ENCODE peak calls at places on chromosomes 13 and 19, in five cellular contexts. One of them, this sample, is unnamed.

GRCh38 chr13:43058836-43059235 is 35.5 kb downstream of the DNAJC15 start:
- DNase-seq in ovary: no peak
- DNase-seq in IMR-90: no peak
- DNase-seq in Peyer's patch: no peak
- DNase-seq in HCT116: no peak
- DNase-seq in this sample: no peak

GRCh38 chr19:32061304-32061703 is 284.1 kb upstream of the ZNF507 start:
- DNase-seq in IMR-90: no peak
- DNase-seq in ovary: no peak
- DNase-seq in Peyer's patch: no peak
- DNase-seq in HCT116: no peak
- DNase-seq in this sample: no peak

GRCh38 chr13:106100261-106100919 is 435.1 kb downstream of the EFNB2 start:
- DNase-seq in HCT116: peak; percentile 46
- DNase-seq in Peyer's patch: peak; percentile 72
- DNase-seq in ovary: no peak
- DNase-seq in IMR-90: no peak
- DNase-seq in this sample: no peak

GRCh38 chr13:69999875-70000274 is 107.8 kb upstream of the ATXN8OS start:
- DNase-seq in ovary: no peak
- DNase-seq in HCT116: no peak
- DNase-seq in IMR-90: no peak
- DNase-seq in Peyer's patch: no peak
- DNase-seq in this sample: no peak

GRCh38 chr13:36345438-36346221 is 564 bp downstream of the SPART start:
- DNase-seq in ovary: peak; percentile 81
- DNase-seq in HCT116: no peak
- DNase-seq in IMR-90: peak; percentile 92
- DNase-seq in Peyer's patch: peak; percentile 52
- DNase-seq in this sample: no peak

GRCh38 chr19:51904331-51905165 is at the start of gene ZNF649:
- DNase-seq in ovary: peak; percentile 89
- DNase-seq in IMR-90: peak; percentile 84
- DNase-seq in HCT116: peak; percentile 82
- DNase-seq in Peyer's patch: peak; percentile 84
- DNase-seq in this sample: peak; percentile 67

GRCh38 chr19:10001899-10002298 is 8.4 kb downstream of the COL5A3 start:
- DNase-seq in Peyer's patch: peak; percentile 82
- DNase-seq in HCT116: no peak
- DNase-seq in ovary: peak; percentile 57
- DNase-seq in IMR-90: no peak
- DNase-seq in this sample: no peak

GRCh38 chr13:113758651-113759524 is at the start of gene TMEM255B:
- DNase-seq in IMR-90: peak; percentile 49
- DNase-seq in ovary: peak; percentile 94
- DNase-seq in Peyer's patch: peak; percentile 90
- DNase-seq in HCT116: peak; percentile 10
- DNase-seq in this sample: peak; percentile 63

GRCh38 chr19:35468637-35469036 is 20.6 kb downstream of the FFAR2 start:
- DNase-seq in ovary: peak; percentile 46
- DNase-seq in HCT116: peak; percentile 22
- DNase-seq in Peyer's patch: peak; percentile 75
- DNase-seq in IMR-90: no peak
- DNase-seq in this sample: no peak

GRCh38 chr13:93298741-93299140 is 72.1 kb downstream of the GPC6 start:
- DNase-seq in HCT116: no peak
- DNase-seq in Peyer's patch: no peak
- DNase-seq in ovary: no peak
- DNase-seq in IMR-90: peak; percentile 45
- DNase-seq in this sample: no peak

GRCh38 chr13:31014461-31014860 is 82.0 kb downstream of the TEX26 start:
- DNase-seq in IMR-90: no peak
- DNase-seq in ovary: no peak
- DNase-seq in HCT116: no peak
- DNase-seq in Peyer's patch: no peak
- DNase-seq in this sample: no peak

GRCh38 chr13:43786766-43787517 is at the start of gene ENOX1:
- DNase-seq in ovary: peak; percentile 88
- DNase-seq in Peyer's patch: peak; percentile 61
- DNase-seq in IMR-90: peak; percentile 74
- DNase-seq in HCT116: peak; percentile 34
- DNase-seq in this sample: no peak

GRCh38 chr13:26017196-26017921 is 34.5 kb downstream of the SHISA2 start:
- DNase-seq in ovary: no peak
- DNase-seq in Peyer's patch: no peak
- DNase-seq in HCT116: no peak
- DNase-seq in IMR-90: no peak
- DNase-seq in this sample: no peak

GRCh38 chr19:4007836-4008539 is 452 bp downstream of the PIAS4 start:
- DNase-seq in Peyer's patch: peak; percentile 57
- DNase-seq in IMR-90: no peak
- DNase-seq in HCT116: no peak
- DNase-seq in ovary: peak; percentile 63
- DNase-seq in this sample: no peak

GRCh38 chr13:41054212-41054877 is 7.0 kb upstream of the WBP4 start:
- DNase-seq in IMR-90: peak; percentile 64
- DNase-seq in ovary: no peak
- DNase-seq in Peyer's patch: no peak
- DNase-seq in HCT116: no peak
- DNase-seq in this sample: no peak

GRCh38 chr13:92842145-92842544 is 384.5 kb upstream of the GPC6 start:
- DNase-seq in HCT116: no peak
- DNase-seq in ovary: no peak
- DNase-seq in IMR-90: peak; percentile 88
- DNase-seq in Peyer's patch: no peak
- DNase-seq in this sample: no peak

GRCh38 chr19:47190167-47190727 is 40.8 kb downstream of the BBC3 start:
- DNase-seq in HCT116: peak; percentile 93
- DNase-seq in Peyer's patch: peak; percentile 53
- DNase-seq in IMR-90: peak; percentile 71
- DNase-seq in ovary: peak; percentile 74
- DNase-seq in this sample: peak; percentile 48

GRCh38 chr13:110275931-110276552 is 30.9 kb downstream of the COL4A1 start:
- DNase-seq in HCT116: no peak
- DNase-seq in Peyer's patch: no peak
- DNase-seq in IMR-90: no peak
- DNase-seq in ovary: peak; percentile 71
- DNase-seq in this sample: no peak

GRCh38 chr19:15108145-15108844 is 1.1 kb downstream of the SYDE1 start:
- DNase-seq in HCT116: no peak
- DNase-seq in Peyer's patch: no peak
- DNase-seq in ovary: no peak
- DNase-seq in IMR-90: no peak
- DNase-seq in this sample: no peak

GRCh38 chr13:98746968-98747367 is 5.5 kb downstream of the SLC15A1 start:
- DNase-seq in ovary: no peak
- DNase-seq in HCT116: no peak
- DNase-seq in IMR-90: no peak
- DNase-seq in Peyer's patch: peak; percentile 69
- DNase-seq in this sample: no peak

GRCh38 chr19:1159864-1160595 is 14.0 kb downstream of the SBNO2 start:
- DNase-seq in HCT116: no peak
- DNase-seq in IMR-90: no peak
- DNase-seq in ovary: no peak
- DNase-seq in Peyer's patch: no peak
- DNase-seq in this sample: no peak

GRCh38 chr19:29590278-29590677 is 15.8 kb upstream of the POP4 start:
- DNase-seq in IMR-90: no peak
- DNase-seq in Peyer's patch: no peak
- DNase-seq in ovary: no peak
- DNase-seq in HCT116: no peak
- DNase-seq in this sample: no peak

GRCh38 chr19:41958367-41959055 is 610 bp downstream of the RABAC1 start:
- DNase-seq in Peyer's patch: peak; percentile 96
- DNase-seq in ovary: peak; percentile 86
- DNase-seq in HCT116: peak; percentile 40
- DNase-seq in IMR-90: peak; percentile 62
- DNase-seq in this sample: peak; percentile 87

GRCh38 chr13:100694722-100695644 is 20.4 kb upstream of the TMTC4 start:
- DNase-seq in IMR-90: peak; percentile 38
- DNase-seq in Peyer's patch: no peak
- DNase-seq in ovary: peak; percentile 50
- DNase-seq in HCT116: peak; percentile 60
- DNase-seq in this sample: no peak

GRCh38 chr13:95360464-95361097 is 59.3 kb upstream of the ABCC4 start:
- DNase-seq in IMR-90: peak; percentile 49
- DNase-seq in ovary: no peak
- DNase-seq in HCT116: no peak
- DNase-seq in Peyer's patch: no peak
- DNase-seq in this sample: no peak

GRCh38 chr13:111114362-111115050 is 604 bp upstream of the ARHGEF7 start:
- DNase-seq in ovary: peak; percentile 56
- DNase-seq in IMR-90: peak; percentile 43
- DNase-seq in HCT116: no peak
- DNase-seq in Peyer's patch: no peak
- DNase-seq in this sample: no peak

GRCh38 chr19:2609389-2610116 is 92.9 kb downstream of the GNG7 start:
- DNase-seq in ovary: peak; percentile 29
- DNase-seq in IMR-90: no peak
- DNase-seq in HCT116: no peak
- DNase-seq in Peyer's patch: peak; percentile 33
- DNase-seq in this sample: no peak

GRCh38 chr19:4737955-4738580 is 14.4 kb upstream of the DPP9 start:
- DNase-seq in ovary: no peak
- DNase-seq in IMR-90: no peak
- DNase-seq in HCT116: no peak
- DNase-seq in Peyer's patch: no peak
- DNase-seq in this sample: no peak

GRCh38 chr19:17405250-17406038 is at the start of gene BST2:
- DNase-seq in ovary: peak; percentile 91
- DNase-seq in IMR-90: peak; percentile 37
- DNase-seq in HCT116: no peak
- DNase-seq in Peyer's patch: peak; percentile 63
- DNase-seq in this sample: no peak

GRCh38 chr19:46035546-46035945 is 5.3 kb downstream of the IGFL4 start:
- DNase-seq in HCT116: no peak
- DNase-seq in IMR-90: no peak
- DNase-seq in Peyer's patch: no peak
- DNase-seq in ovary: no peak
- DNase-seq in this sample: no peak

GRCh38 chr13:110108348-110109139 is 198.4 kb downstream of the COL4A1 start:
- DNase-seq in Peyer's patch: no peak
- DNase-seq in HCT116: peak; percentile 53
- DNase-seq in ovary: peak; percentile 80
- DNase-seq in IMR-90: peak; percentile 88
- DNase-seq in this sample: peak; percentile 74

GRCh38 chr19:18955042-18955441 is 14.0 kb upstream of the HOMER3 start:
- DNase-seq in Peyer's patch: no peak
- DNase-seq in HCT116: no peak
- DNase-seq in ovary: no peak
- DNase-seq in IMR-90: no peak
- DNase-seq in this sample: no peak

GRCh38 chr13:51230473-51231105 is 8.4 kb downstream of the FAM124A start:
- DNase-seq in Peyer's patch: no peak
- DNase-seq in IMR-90: peak; percentile 7
- DNase-seq in HCT116: no peak
- DNase-seq in ovary: peak; percentile 81
- DNase-seq in this sample: peak; percentile 28

GRCh38 chr19:54626757-54627156 is 3.5 kb upstream of the LILRB1 start:
- DNase-seq in ovary: no peak
- DNase-seq in HCT116: no peak
- DNase-seq in IMR-90: no peak
- DNase-seq in Peyer's patch: no peak
- DNase-seq in this sample: no peak

GRCh38 chr13:23778007-23778687 is 111.1 kb downstream of the MIPEP start:
- DNase-seq in IMR-90: peak; percentile 83
- DNase-seq in HCT116: no peak
- DNase-seq in ovary: no peak
- DNase-seq in Peyer's patch: no peak
- DNase-seq in this sample: no peak

GRCh38 chr19:15779756-15780476 is 7.5 kb upstream of the OR10H5 start:
- DNase-seq in HCT116: no peak
- DNase-seq in Peyer's patch: no peak
- DNase-seq in IMR-90: no peak
- DNase-seq in ovary: peak; percentile 89
- DNase-seq in this sample: peak; percentile 60

GRCh38 chr13:44918323-44919102 is 70.8 kb downstream of the NUFIP1 start:
- DNase-seq in HCT116: peak; percentile 86
- DNase-seq in ovary: peak; percentile 92
- DNase-seq in Peyer's patch: peak; percentile 90
- DNase-seq in IMR-90: peak; percentile 97
- DNase-seq in this sample: peak; percentile 88

GRCh38 chr13:26909515-26909914 is 148.9 kb upstream of the GPR12 start:
- DNase-seq in ovary: no peak
- DNase-seq in IMR-90: no peak
- DNase-seq in Peyer's patch: no peak
- DNase-seq in HCT116: no peak
- DNase-seq in this sample: no peak

GRCh38 chr19:13050274-13050673 is 52.4 kb downstream of the LYL1 start:
- DNase-seq in HCT116: no peak
- DNase-seq in ovary: no peak
- DNase-seq in Peyer's patch: no peak
- DNase-seq in IMR-90: no peak
- DNase-seq in this sample: no peak
- H3K4me1 ChIP-seq in HCT116: peaks cover 46% of the 10 kb centered on the region
- H3K4me1 ChIP-seq in ovary: peaks cover 51% of the 10 kb centered on the region
- H3K4me1 ChIP-seq in Peyer's patch: peaks cover 56% of the 10 kb centered on the region
- H3K4me1 ChIP-seq in IMR-90: peaks cover 43% of the 10 kb centered on the region
- H3K4me1 ChIP-seq in this sample: peaks cover 49% of the 10 kb centered on the region

GRCh38 chr19:43774103-43774939 is 6.5 kb downstream of the KCNN4 start:
- DNase-seq in IMR-90: peak; percentile 58
- DNase-seq in HCT116: no peak
- DNase-seq in Peyer's patch: peak; percentile 79
- DNase-seq in ovary: peak; percentile 74
- DNase-seq in this sample: no peak
- TF ChIP-seq CTCF in IMR-90: peak; percentile 96
- TF ChIP-seq CTCF in HCT116: no peak
- TF ChIP-seq CTCF in Peyer's patch: peak; percentile 17
- TF ChIP-seq CTCF in ovary: no peak
- TF ChIP-seq CTCF in this sample: no peak

GRCh38 chr19:49766938-49767315 is at the start of gene AP2A1:
- DNase-seq in HCT116: no peak
- DNase-seq in Peyer's patch: no peak
- DNase-seq in IMR-90: no peak
- DNase-seq in ovary: no peak
- DNase-seq in this sample: no peak
- TF ChIP-seq POLR2A in HCT116: no peak
- TF ChIP-seq POLR2A in Peyer's patch: peak; percentile 42
- TF ChIP-seq POLR2A in IMR-90: no peak
- TF ChIP-seq POLR2A in ovary: peak; percentile 64
- TF ChIP-seq POLR2A in this sample: no peak

GRCh38 chr19:21358768-21359451 is at the start of gene ZNF738:
- DNase-seq in IMR-90: peak; percentile 96
- DNase-seq in HCT116: peak; percentile 94
- DNase-seq in Peyer's patch: peak; percentile 88
- DNase-seq in ovary: peak; percentile 93
- DNase-seq in this sample: peak; percentile 90
- H3K4me1 ChIP-seq in IMR-90: no peaks in the 10 kb centered on the region
- H3K4me1 ChIP-seq in HCT116: no peaks in the 10 kb centered on the region
- H3K4me1 ChIP-seq in Peyer's patch: no peaks in the 10 kb centered on the region
- H3K4me1 ChIP-seq in ovary: no peaks in the 10 kb centered on the region
- H3K4me1 ChIP-seq in this sample: no peaks in the 10 kb centered on the region

This sample was measured in breast epithelium.